ENCODE peak calls at places on chromosome 3, in six cellular contexts. One of them, this sample, is unnamed.

GRCh38 chr3:46449755-46450552 is 14.8 kb downstream of the LTF start:
- DNase-seq in K562: peak; percentile 74
- DNase-seq in GM12891: peak; percentile 40
- DNase-seq in GM12878: no peak
- DNase-seq in H1: peak; percentile 67
- DNase-seq in HepG2: no peak
- DNase-seq in this sample: peak; percentile 42

GRCh38 chr3:8959683-8960082 is 3.6 kb downstream of the RAD18 start:
- DNase-seq in K562: no peak
- DNase-seq in GM12891: no peak
- DNase-seq in GM12878: no peak
- DNase-seq in H1: no peak
- DNase-seq in HepG2: no peak
- DNase-seq in this sample: no peak

GRCh38 chr3:77539677-77540076 is 499.8 kb downstream of the ROBO2 start:
- DNase-seq in K562: no peak
- DNase-seq in GM12891: no peak
- DNase-seq in GM12878: no peak
- DNase-seq in H1: no peak
- DNase-seq in HepG2: peak; percentile 16
- DNase-seq in this sample: no peak

GRCh38 chr3:112848196-112848595 is 1.5 kb upstream of the CD200R1L start:
- DNase-seq in K562: no peak
- DNase-seq in GM12891: no peak
- DNase-seq in GM12878: no peak
- DNase-seq in H1: no peak
- DNase-seq in HepG2: no peak
- DNase-seq in this sample: no peak

GRCh38 chr3:142963266-142964149 is at the start of gene PAQR9:
- DNase-seq in K562: peak; percentile 80
- DNase-seq in GM12891: peak; percentile 48
- DNase-seq in GM12878: no peak
- DNase-seq in H1: peak; percentile 83
- DNase-seq in HepG2: peak; percentile 47
- DNase-seq in this sample: peak; percentile 36

GRCh38 chr3:41173926-41174702 is 25.2 kb upstream of the CTNNB1 start:
- DNase-seq in K562: no peak
- DNase-seq in GM12891: no peak
- DNase-seq in GM12878: no peak
- DNase-seq in H1: no peak
- DNase-seq in HepG2: no peak
- DNase-seq in this sample: no peak

GRCh38 chr3:31213869-31214486 is 318.7 kb upstream of the STT3B start:
- DNase-seq in K562: no peak
- DNase-seq in GM12891: no peak
- DNase-seq in GM12878: peak; percentile 79
- DNase-seq in H1: no peak
- DNase-seq in HepG2: no peak
- DNase-seq in this sample: no peak

GRCh38 chr3:196144383-196145105 is 62.7 kb upstream of the TFRC start:
- DNase-seq in K562: no peak
- DNase-seq in GM12891: no peak
- DNase-seq in GM12878: no peak
- DNase-seq in H1: no peak
- DNase-seq in HepG2: no peak
- DNase-seq in this sample: no peak

GRCh38 chr3:99817047-99817436 is 620 bp upstream of the CMSS1 start:
- DNase-seq in K562: peak; percentile 25
- DNase-seq in GM12891: no peak
- DNase-seq in GM12878: no peak
- DNase-seq in H1: peak; percentile 51
- DNase-seq in HepG2: no peak
- DNase-seq in this sample: no peak

GRCh38 chr3:157122116-157122515 is 37.8 kb downstream of the CCNL1 start:
- DNase-seq in K562: no peak
- DNase-seq in GM12891: no peak
- DNase-seq in GM12878: no peak
- DNase-seq in H1: no peak
- DNase-seq in HepG2: peak; percentile 43
- DNase-seq in this sample: no peak

GRCh38 chr3:56053727-56054126 is 414.5 kb downstream of the ERC2 start:
- DNase-seq in K562: no peak
- DNase-seq in GM12891: no peak
- DNase-seq in GM12878: no peak
- DNase-seq in H1: no peak
- DNase-seq in HepG2: no peak
- DNase-seq in this sample: no peak

GRCh38 chr3:190076601-190077444 is 43.9 kb downstream of the P3H2 start:
- DNase-seq in K562: no peak
- DNase-seq in GM12891: no peak
- DNase-seq in GM12878: no peak
- DNase-seq in H1: no peak
- DNase-seq in HepG2: peak; percentile 6
- DNase-seq in this sample: no peak

GRCh38 chr3:10397879-10398278 is 77.0 kb upstream of the SEC13 start:
- DNase-seq in K562: no peak
- DNase-seq in GM12891: no peak
- DNase-seq in GM12878: no peak
- DNase-seq in H1: no peak
- DNase-seq in HepG2: no peak
- DNase-seq in this sample: no peak

GRCh38 chr3:134309987-134310700 is 59.5 kb upstream of the RYK start:
- DNase-seq in K562: no peak
- DNase-seq in GM12891: no peak
- DNase-seq in GM12878: no peak
- DNase-seq in H1: no peak
- DNase-seq in HepG2: peak; percentile 93
- DNase-seq in this sample: no peak

GRCh38 chr3:184168363-184169120 is 6.1 kb upstream of the AP2M1 start:
- DNase-seq in K562: no peak
- DNase-seq in GM12891: no peak
- DNase-seq in GM12878: no peak
- DNase-seq in H1: no peak
- DNase-seq in HepG2: no peak
- DNase-seq in this sample: no peak

GRCh38 chr3:151395806-151396205 is 11.3 kb upstream of the P2RY12 start:
- DNase-seq in K562: no peak
- DNase-seq in GM12891: no peak
- DNase-seq in GM12878: no peak
- DNase-seq in H1: no peak
- DNase-seq in HepG2: no peak
- DNase-seq in this sample: no peak

GRCh38 chr3:66938338-66938963 is 59.7 kb upstream of the KBTBD8 start:
- DNase-seq in K562: peak; percentile 25
- DNase-seq in GM12891: peak; percentile 9
- DNase-seq in GM12878: peak; percentile 5
- DNase-seq in H1: no peak
- DNase-seq in HepG2: peak; percentile 43
- DNase-seq in this sample: no peak

GRCh38 chr3:122560680-122561079 is 3.4 kb downstream of the PARP9 start:
- DNase-seq in K562: peak; percentile 8
- DNase-seq in GM12891: no peak
- DNase-seq in GM12878: peak; percentile 63
- DNase-seq in H1: no peak
- DNase-seq in HepG2: peak; percentile 58
- DNase-seq in this sample: peak; percentile 28

GRCh38 chr3:190339130-190339529 is 16.9 kb upstream of the CLDN1 start:
- DNase-seq in K562: no peak
- DNase-seq in GM12891: no peak
- DNase-seq in GM12878: peak; percentile 11
- DNase-seq in H1: no peak
- DNase-seq in HepG2: peak; percentile 37
- DNase-seq in this sample: no peak

GRCh38 chr3:28841436-28841835 is 439.4 kb upstream of the RBMS3 start:
- DNase-seq in K562: no peak
- DNase-seq in GM12891: no peak
- DNase-seq in GM12878: no peak
- DNase-seq in H1: no peak
- DNase-seq in HepG2: no peak
- DNase-seq in this sample: no peak

GRCh38 chr3:98602078-98602678 is 8.8 kb upstream of the CPOX start:
- DNase-seq in K562: peak; percentile 22
- DNase-seq in GM12891: no peak
- DNase-seq in GM12878: peak; percentile 55
- DNase-seq in H1: no peak
- DNase-seq in HepG2: peak; percentile 53
- DNase-seq in this sample: no peak

GRCh38 chr3:149271669-149272068 is 50.0 kb upstream of the CP start:
- DNase-seq in K562: no peak
- DNase-seq in GM12891: no peak
- DNase-seq in GM12878: no peak
- DNase-seq in H1: no peak
- DNase-seq in HepG2: no peak
- DNase-seq in this sample: no peak

GRCh38 chr3:152389316-152389934 is 120.7 kb downstream of the MBNL1 start:
- DNase-seq in K562: no peak
- DNase-seq in GM12891: no peak
- DNase-seq in GM12878: no peak
- DNase-seq in H1: no peak
- DNase-seq in HepG2: no peak
- DNase-seq in this sample: no peak

GRCh38 chr3:153595186-153595815 is 433.3 kb downstream of the RAP2B start:
- DNase-seq in K562: no peak
- DNase-seq in GM12891: no peak
- DNase-seq in GM12878: no peak
- DNase-seq in H1: no peak
- DNase-seq in HepG2: peak; percentile 18
- DNase-seq in this sample: no peak

GRCh38 chr3:11323827-11324226 is 51.6 kb downstream of the ATG7 start:
- DNase-seq in K562: no peak
- DNase-seq in GM12891: no peak
- DNase-seq in GM12878: no peak
- DNase-seq in H1: no peak
- DNase-seq in HepG2: no peak
- DNase-seq in this sample: no peak

GRCh38 chr3:55859305-55859704 is 372.2 kb upstream of the WNT5A start:
- DNase-seq in K562: no peak
- DNase-seq in GM12891: no peak
- DNase-seq in GM12878: no peak
- DNase-seq in H1: no peak
- DNase-seq in HepG2: no peak
- DNase-seq in this sample: no peak

GRCh38 chr3:51657234-51657633 is 13.8 kb upstream of the TEX264 start:
- DNase-seq in K562: no peak
- DNase-seq in GM12891: no peak
- DNase-seq in GM12878: no peak
- DNase-seq in H1: no peak
- DNase-seq in HepG2: no peak
- DNase-seq in this sample: no peak

GRCh38 chr3:60972599-60972998 is 278.7 kb downstream of the FHIT start:
- DNase-seq in K562: no peak
- DNase-seq in GM12891: no peak
- DNase-seq in GM12878: no peak
- DNase-seq in H1: no peak
- DNase-seq in HepG2: no peak
- DNase-seq in this sample: no peak

GRCh38 chr3:183555541-183556081 is at the start of gene KLHL6:
- DNase-seq in K562: no peak
- DNase-seq in GM12891: peak; percentile 50
- DNase-seq in GM12878: peak; percentile 64
- DNase-seq in H1: no peak
- DNase-seq in HepG2: no peak
- DNase-seq in this sample: peak; percentile 58

DNA sequence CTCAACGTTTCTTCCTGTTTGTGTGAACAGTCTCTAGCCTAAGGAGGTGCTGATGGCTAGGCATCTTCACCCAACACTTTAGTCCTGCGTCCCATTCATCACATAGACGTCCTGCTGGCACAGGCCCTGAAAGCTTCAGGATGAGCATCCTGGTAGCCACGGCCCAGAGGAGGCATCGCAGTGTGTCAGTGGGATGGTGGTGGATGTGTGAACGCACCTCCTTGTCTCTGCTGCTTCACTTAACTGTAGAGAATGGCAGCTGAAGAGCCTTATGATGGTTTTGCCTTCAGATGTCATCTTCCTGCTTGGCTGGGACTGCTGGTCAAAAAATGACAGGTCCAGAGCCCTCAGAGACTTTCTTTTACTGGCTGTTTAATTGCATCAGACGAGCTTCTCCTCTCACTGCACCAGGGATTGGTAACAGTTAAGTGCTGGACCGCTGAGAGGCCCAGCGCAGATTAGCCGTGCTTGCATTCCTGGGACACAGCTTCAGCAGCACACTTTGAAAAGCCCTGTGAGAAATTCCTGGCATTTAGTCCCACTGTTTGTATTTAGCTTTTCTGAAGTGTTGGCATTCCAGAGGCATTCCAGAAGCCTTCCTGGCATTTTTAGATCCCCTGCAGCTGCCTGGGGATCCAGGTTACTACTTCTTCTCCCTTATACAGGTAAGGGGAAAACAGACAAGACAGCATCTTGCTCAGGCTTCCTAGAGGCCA is 132.4 kb upstream of the PLXNA1 start:
- DNase-seq in K562: no peak
- DNase-seq in GM12891: no peak
- DNase-seq in GM12878: no peak
- DNase-seq in H1: peak; percentile 68
- DNase-seq in HepG2: peak; percentile 85
- DNase-seq in this sample: no peak
- TF ChIP-seq POLR2AphosphoS5 in K562: no peak
- TF ChIP-seq POLR2AphosphoS5 in GM12891: no peak
- TF ChIP-seq POLR2AphosphoS5 in GM12878: no peak
- TF ChIP-seq POLR2AphosphoS5 in H1: no peak
- TF ChIP-seq POLR2AphosphoS5 in HepG2: no peak
- TF ChIP-seq POLR2AphosphoS5 in this sample: no peak

DNA sequence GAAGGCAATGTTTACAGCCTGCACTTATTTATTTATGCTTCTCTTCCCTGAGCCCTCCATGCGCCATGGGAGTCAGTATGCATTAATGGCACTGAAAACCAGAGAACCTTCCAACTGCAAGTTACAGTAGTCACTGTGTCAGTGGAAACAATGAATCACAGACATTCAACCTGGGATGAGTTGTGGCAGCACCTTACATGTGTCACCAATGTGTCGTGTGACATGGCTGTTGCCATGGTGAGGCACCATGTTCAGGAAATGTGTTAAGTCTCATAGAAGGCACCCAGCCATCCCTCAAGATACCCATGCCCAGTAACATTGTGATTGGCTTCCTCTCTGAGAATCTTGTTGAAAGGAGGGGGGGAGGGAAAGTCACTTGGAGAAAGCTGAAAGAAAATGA is 105.0 kb downstream of the FOXP1 start:
- DNase-seq in K562: no peak
- DNase-seq in GM12891: no peak
- DNase-seq in GM12878: no peak
- DNase-seq in H1: no peak
- DNase-seq in HepG2: no peak
- DNase-seq in this sample: no peak
- TF ChIP-seq TAF1 in K562: no peak
- TF ChIP-seq TAF1 in GM12891: no peak
- TF ChIP-seq TAF1 in GM12878: no peak
- TF ChIP-seq TAF1 in H1: no peak
- TF ChIP-seq TAF1 in HepG2: no peak
- TF ChIP-seq TAF1 in this sample: no peak

GRCh38 chr3:14403636-14404395 is 1.4 kb downstream of the SLC6A6 start:
- DNase-seq in K562: no peak
- DNase-seq in GM12891: no peak
- DNase-seq in GM12878: no peak
- DNase-seq in H1: no peak
- DNase-seq in HepG2: peak; percentile 27
- DNase-seq in this sample: no peak
- TF ChIP-seq POLR2A in K562: no peak
- TF ChIP-seq POLR2A in GM12891: no peak
- TF ChIP-seq POLR2A in GM12878: no peak
- TF ChIP-seq POLR2A in H1: no peak
- TF ChIP-seq POLR2A in HepG2: no peak
- TF ChIP-seq POLR2A in this sample: no peak

GRCh38 chr3:106446271-106446670 is 577.5 kb upstream of the CBLB start:
- DNase-seq in K562: no peak
- DNase-seq in GM12891: no peak
- DNase-seq in GM12878: no peak
- DNase-seq in H1: no peak
- DNase-seq in HepG2: no peak
- DNase-seq in this sample: no peak
- TF ChIP-seq POLR2AphosphoS5 in K562: no peak
- TF ChIP-seq POLR2AphosphoS5 in GM12891: no peak
- TF ChIP-seq POLR2AphosphoS5 in GM12878: no peak
- TF ChIP-seq POLR2AphosphoS5 in H1: no peak
- TF ChIP-seq POLR2AphosphoS5 in HepG2: no peak
- TF ChIP-seq POLR2AphosphoS5 in this sample: no peak